ENCODE peak calls at places on chromosomes 12 and 14, in seven cellular contexts. T, P, O, Q, N, D and K are unnamed samples.

GRCh38 chr12:119176267-119177055 is 2.3 kb upstream of the HSPB8 start:
- DNase-seq in T (no peak), P (peak; percentile 58), O (peak; percentile 90), Q (peak; percentile 97), N (peak; percentile 15), D (peak; percentile 96), K (peak; percentile 68)

GRCh38 chr12:70367268-70368141 is 1.4 kb downstream of the KCNMB4 start:
- DNase-seq in T (no peak), P (peak; percentile 5), O (no peak), Q (no peak), N (no peak), D (no peak), K (no peak)

GRCh38 chr12:131208425-131208824 is 254.7 kb downstream of the ADGRD1 start:
- DNase-seq in T (no peak), P (no peak), O (no peak), Q (no peak), N (no peak), D (no peak), K (no peak)

GRCh38 chr14:99270491-99271287 is 1.3 kb downstream of the BCL11B start:
- DNase-seq in T (peak; percentile 52), P (no peak), O (no peak), Q (no peak), N (no peak), D (peak; percentile 44), K (peak; percentile 24)

GRCh38 chr12:125983094-125983783 is 918.0 kb downstream of the AACS start:
- DNase-seq in T (no peak), P (peak; percentile 33), O (peak; percentile 51), Q (no peak), N (peak; percentile 61), D (peak; percentile 94), K (peak; percentile 40)

GRCh38 chr12:68158427-68158826 is 1.1 kb downstream of the IFNG start:
- DNase-seq in T (no peak), P (peak; percentile 19), O (no peak), Q (no peak), N (no peak), D (no peak), K (no peak)

GRCh38 chr14:51547260-51547659 is 104.5 kb upstream of the FRMD6 start:
- DNase-seq in T (no peak), P (peak; percentile 16), O (peak; percentile 35), Q (no peak), N (no peak), D (peak; percentile 66), K (peak; percentile 58)

GRCh38 chr12:116273813-116274551 is 3.5 kb downstream of the MED13L start:
- DNase-seq in T (no peak), P (no peak), O (no peak), Q (no peak), N (no peak), D (no peak), K (no peak)

GRCh38 chr14:22536853-22537338 is 52.1 kb downstream of the DAD1 start:
- DNase-seq in T (peak; percentile 22), P (peak; percentile 59), O (peak; percentile 85), Q (no peak), N (no peak), D (peak; percentile 88), K (no peak)

GRCh38 chr14:22533739-22534359 is 55.2 kb downstream of the DAD1 start:
- DNase-seq in T (no peak), P (no peak), O (no peak), Q (no peak), N (no peak), D (no peak), K (no peak)

GRCh38 chr14:22535916-22536315 is 53.1 kb downstream of the DAD1 start:
- DNase-seq in T (no peak), P (no peak), O (no peak), Q (no peak), N (no peak), D (no peak), K (no peak)

GRCh38 chr14:22534547-22534946 is 54.5 kb downstream of the DAD1 start:
- DNase-seq in T (no peak), P (no peak), O (no peak), Q (no peak), N (no peak), D (no peak), K (no peak)

DNA sequence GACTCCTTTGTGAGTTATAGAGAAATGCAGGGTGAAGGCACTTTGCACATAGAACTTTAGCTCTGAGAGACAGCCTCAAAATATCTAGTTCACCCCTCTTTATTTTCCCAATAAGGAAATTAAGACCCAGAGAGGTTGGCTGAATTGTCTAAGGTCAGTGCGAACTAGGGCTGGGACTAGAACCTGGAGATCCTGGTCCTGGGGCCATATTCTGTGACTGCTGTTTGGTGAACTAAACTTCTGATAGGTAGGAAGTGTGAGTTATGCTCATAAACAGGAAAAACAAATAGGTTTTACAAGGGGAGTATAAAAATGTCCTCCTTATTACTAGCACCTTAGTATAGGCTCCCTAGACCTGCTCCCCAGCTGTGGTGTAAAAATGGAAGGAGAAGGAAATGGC is 53.9 kb downstream of the DAD1 start:
- DNase-seq in T (no peak), P (no peak), O (no peak), Q (no peak), N (no peak), D (no peak), K (no peak)
- H3K4me1 ChIP-seq in T (no peaks in the 10 kb centered on the region), P (no peaks in the 10 kb centered on the region), O (peaks cover 22% of the 10 kb centered on the region), Q (peaks cover 31% of the 10 kb centered on the region), N (no peaks in the 10 kb centered on the region), D (peaks cover 13% of the 10 kb centered on the region), K (peaks cover 2% of the 10 kb centered on the region)

GRCh38 chr14:61280526-61281185 is 482 bp downstream of the TMEM30B start:
- DNase-seq in T (no peak), P (peak; percentile 83), O (peak; percentile 67), Q (no peak), N (no peak), D (peak; percentile 66), K (peak; percentile 15)
- H3K4me3 ChIP-seq in T (no peak overlapping the region), P (peak overlapping the region; percentile 59), O (peak overlapping the region; percentile 67), Q (peak overlapping the region; percentile 63), N (no peak overlapping the region), D (peak overlapping the region; percentile 18), K (no peak overlapping the region)

GRCh38 chr12:62403031-62403430 is 63.6 kb upstream of the MON2 start:
- DNase-seq in T (no peak), P (no peak), O (no peak), Q (no peak), N (no peak), D (no peak), K (no peak)
- H3K36me3 ChIP-seq in T (peaks cover 82% of the 10 kb centered on the region), P (no peaks in the 10 kb centered on the region), O (peaks cover 69% of the 10 kb centered on the region), Q (peaks cover 12% of the 10 kb centered on the region), N (peaks cover 3% of the 10 kb centered on the region), D (no peaks in the 10 kb centered on the region), K (peaks cover 30% of the 10 kb centered on the region)

DNA sequence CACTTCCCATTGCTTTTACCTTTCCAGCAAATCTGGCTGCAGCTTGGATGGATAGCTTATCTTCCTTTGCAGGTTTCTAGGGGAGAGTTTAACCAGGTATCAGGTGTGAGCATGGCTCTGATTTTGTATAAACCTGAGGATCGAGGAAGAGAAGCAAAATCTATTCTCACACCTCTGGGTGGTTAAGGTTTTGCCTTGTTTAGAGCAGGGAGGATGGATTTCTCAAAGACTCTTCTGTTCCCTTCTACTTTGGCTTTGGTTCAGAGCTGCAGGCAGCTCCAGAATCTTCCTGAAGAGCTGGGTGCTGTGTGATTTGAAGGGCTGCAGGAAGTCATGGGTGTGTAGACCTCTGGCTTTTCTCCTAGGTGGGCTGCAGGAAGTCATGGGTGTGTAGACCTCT is 1.7 kb downstream of the JDP2 start:
- DNase-seq in T (no peak), P (no peak), O (no peak), Q (no peak), N (no peak), D (no peak), K (no peak)
- H3K4me1 ChIP-seq in T (peaks cover 2% of the 10 kb centered on the region), P (peaks cover 39% of the 10 kb centered on the region), O (peaks cover 71% of the 10 kb centered on the region), Q (peaks cover 41% of the 10 kb centered on the region), N (peaks cover 41% of the 10 kb centered on the region), D (peaks cover 46% of the 10 kb centered on the region), K (peaks cover 6% of the 10 kb centered on the region)

DNA sequence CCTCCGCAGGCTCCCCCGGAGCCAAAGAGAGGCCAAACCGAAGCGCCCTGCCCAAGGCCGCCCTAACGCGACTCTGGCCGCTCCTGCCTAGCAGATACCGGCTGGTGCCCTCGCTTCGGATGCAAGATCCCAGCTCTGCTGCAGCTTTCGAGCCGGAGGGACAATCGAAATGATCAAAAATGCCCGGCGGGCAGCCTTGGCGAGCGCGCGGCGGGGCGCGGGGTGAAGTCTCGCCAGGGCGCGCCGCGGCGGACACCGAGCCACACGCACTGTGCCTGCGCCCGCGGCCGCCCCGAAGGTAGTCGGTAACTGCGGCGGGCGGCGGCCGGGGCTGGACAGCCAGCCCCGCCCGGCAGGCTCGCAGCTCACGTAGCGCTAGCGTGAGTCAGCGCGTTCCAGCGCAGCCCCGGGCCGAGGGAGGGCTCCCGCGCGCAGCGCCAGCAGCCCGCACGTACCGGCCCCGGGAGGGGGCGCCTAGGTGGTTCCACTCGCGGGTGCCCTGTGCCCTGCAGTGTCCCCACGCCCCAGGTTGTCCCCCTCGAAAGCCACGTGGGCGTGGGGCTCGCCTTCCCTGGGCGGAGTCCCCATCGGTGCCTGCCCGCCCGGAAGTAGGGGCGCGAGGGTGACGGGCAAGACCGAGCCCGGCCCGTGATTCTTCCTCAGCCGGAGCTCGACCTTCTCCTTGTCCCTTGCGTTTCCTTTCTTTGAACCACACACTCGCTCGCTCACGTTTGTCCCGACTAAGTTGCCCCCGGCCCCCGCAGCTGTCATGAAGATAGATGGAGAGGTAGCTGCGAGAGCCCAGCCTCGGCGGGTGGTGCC is 109.3 kb upstream of the EGLN3 start:
- DNase-seq in T (no peak), P (peak; percentile 86), O (peak; percentile 77), Q (peak; percentile 91), N (peak; percentile 56), D (peak; percentile 94), K (peak; percentile 82)
- H3K4me3 ChIP-seq in T (no peak overlapping the region), P (peak overlapping the region; percentile 22), O (peak overlapping the region; percentile 63), Q (peak overlapping the region; percentile 78), N (peak overlapping the region; percentile 28), D (peak overlapping the region; percentile 67), K (peak overlapping the region; percentile 72)

DNA sequence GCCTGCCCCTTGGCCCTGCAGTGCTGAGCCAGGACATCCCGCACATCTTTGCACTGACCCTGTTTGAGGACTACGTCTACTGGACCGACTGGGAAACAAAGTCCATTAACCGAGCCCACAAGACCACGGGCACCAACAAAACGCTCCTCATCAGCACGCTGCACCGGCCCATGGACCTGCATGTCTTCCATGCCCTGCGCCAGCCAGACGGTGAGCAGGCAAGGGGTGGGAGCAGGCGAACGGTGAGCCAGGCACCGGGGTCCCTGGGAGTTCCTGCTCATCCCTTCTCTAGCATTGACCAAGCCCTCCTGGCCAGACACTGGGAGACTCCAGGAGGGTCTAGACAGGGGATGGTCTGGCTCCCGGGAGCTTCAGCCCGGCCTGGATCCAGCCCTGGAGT is 17.4 kb upstream of the NXPH4 start:
- DNase-seq in T (no peak), P (no peak), O (no peak), Q (no peak), N (no peak), D (no peak), K (no peak)
- H3K36me3 ChIP-seq in T (no peaks in the 10 kb centered on the region), P (peaks cover 2% of the 10 kb centered on the region), O (peaks cover 100% of the 10 kb centered on the region), Q (peaks cover 100% of the 10 kb centered on the region), N (peaks cover 74% of the 10 kb centered on the region), D (no peaks in the 10 kb centered on the region), K (no peaks in the 10 kb centered on the region)